ENCODE peak calls at places on chromosomes 4 and X, in nine cellular contexts. One of them, this sample, is unnamed.
A peak's percentile ranks its signal among the peaks of the same experiment; 100 is the strongest.

GRCh38 chr4:174198396-174199179 is 84.9 kb downstream of the FBXO8 start:
- DNase-seq in stromal cell of bone marrow: peak; percentile 93
- DNase-seq in CD4-positive, CD25-positive, alpha-beta regulatory T cell: no peak
- DNase-seq in germinal center: no peak
- DNase-seq in WTC11: no peak
- DNase-seq in hypothalamus: no peak
- DNase-seq in Calu3: no peak
- DNase-seq in D341Med: no peak
- DNase-seq in stimulated activated CD8-positive, alpha-beta memory T cell treated with anti-CD3 and anti-CD28 coated beads, Interleukin-7, amount 100 ng/mL, for 24 hours: no peak
- DNase-seq in this sample: no peak

GRCh38 chr4:109745830-109746229 is 16.0 kb upstream of the PLA2G12A start:
- DNase-seq in stromal cell of bone marrow: no peak
- DNase-seq in CD4-positive, CD25-positive, alpha-beta regulatory T cell: no peak
- DNase-seq in germinal center: no peak
- DNase-seq in WTC11: no peak
- DNase-seq in hypothalamus: no peak
- DNase-seq in Calu3: no peak
- DNase-seq in D341Med: no peak
- DNase-seq in stimulated activated CD8-positive, alpha-beta memory T cell treated with anti-CD3 and anti-CD28 coated beads, Interleukin-7, amount 100 ng/mL, for 24 hours: no peak
- DNase-seq in this sample: no peak

GRCh38 chr4:48939785-48940184 is 33.2 kb upstream of the OCIAD2 start:
- DNase-seq in stromal cell of bone marrow: peak; percentile 38
- DNase-seq in CD4-positive, CD25-positive, alpha-beta regulatory T cell: no peak
- DNase-seq in germinal center: no peak
- DNase-seq in WTC11: no peak
- DNase-seq in hypothalamus: no peak
- DNase-seq in Calu3: peak; percentile 24
- DNase-seq in D341Med: no peak
- DNase-seq in stimulated activated CD8-positive, alpha-beta memory T cell treated with anti-CD3 and anti-CD28 coated beads, Interleukin-7, amount 100 ng/mL, for 24 hours: no peak
- DNase-seq in this sample: no peak

GRCh38 chrX:17738002-17738713 is 865 bp downstream of the SCML1 start:
- DNase-seq in stromal cell of bone marrow: no peak
- DNase-seq in CD4-positive, CD25-positive, alpha-beta regulatory T cell: peak; percentile 69
- DNase-seq in germinal center: no peak
- DNase-seq in WTC11: peak; percentile 35
- DNase-seq in hypothalamus: no peak
- DNase-seq in Calu3: peak; percentile 56
- DNase-seq in D341Med: peak; percentile 33
- DNase-seq in stimulated activated CD8-positive, alpha-beta memory T cell treated with anti-CD3 and anti-CD28 coated beads, Interleukin-7, amount 100 ng/mL, for 24 hours: no peak
- DNase-seq in this sample: peak; percentile 78

GRCh38 chrX:44244008-44244407 is 99.5 kb downstream of the EFHC2 start:
- DNase-seq in stromal cell of bone marrow: peak; percentile 25
- DNase-seq in CD4-positive, CD25-positive, alpha-beta regulatory T cell: peak; percentile 48
- DNase-seq in germinal center: no peak
- DNase-seq in WTC11: no peak
- DNase-seq in hypothalamus: no peak
- DNase-seq in Calu3: peak; percentile 10
- DNase-seq in D341Med: peak; percentile 9
- DNase-seq in stimulated activated CD8-positive, alpha-beta memory T cell treated with anti-CD3 and anti-CD28 coated beads, Interleukin-7, amount 100 ng/mL, for 24 hours: no peak
- DNase-seq in this sample: peak; percentile 24

GRCh38 chr4:121112530-121112929 is 40.2 kb upstream of the NDNF start:
- DNase-seq in stromal cell of bone marrow: no peak
- DNase-seq in CD4-positive, CD25-positive, alpha-beta regulatory T cell: no peak
- DNase-seq in germinal center: no peak
- DNase-seq in WTC11: no peak
- DNase-seq in hypothalamus: no peak
- DNase-seq in Calu3: no peak
- DNase-seq in D341Med: no peak
- DNase-seq in stimulated activated CD8-positive, alpha-beta memory T cell treated with anti-CD3 and anti-CD28 coated beads, Interleukin-7, amount 100 ng/mL, for 24 hours: no peak
- DNase-seq in this sample: no peak

GRCh38 chrX:108090474-108091265 is 672 bp downstream of the PSMD10 start:
- DNase-seq in stromal cell of bone marrow: peak; percentile 46
- DNase-seq in CD4-positive, CD25-positive, alpha-beta regulatory T cell: no peak
- DNase-seq in germinal center: no peak
- DNase-seq in WTC11: no peak
- DNase-seq in hypothalamus: no peak
- DNase-seq in Calu3: no peak
- DNase-seq in D341Med: no peak
- DNase-seq in stimulated activated CD8-positive, alpha-beta memory T cell treated with anti-CD3 and anti-CD28 coated beads, Interleukin-7, amount 100 ng/mL, for 24 hours: no peak
- DNase-seq in this sample: no peak

GRCh38 chr4:128449251-128449650 is 161.6 kb upstream of the PGRMC2 start:
- DNase-seq in stromal cell of bone marrow: no peak
- DNase-seq in CD4-positive, CD25-positive, alpha-beta regulatory T cell: no peak
- DNase-seq in germinal center: no peak
- DNase-seq in WTC11: no peak
- DNase-seq in hypothalamus: no peak
- DNase-seq in Calu3: no peak
- DNase-seq in D341Med: no peak
- DNase-seq in stimulated activated CD8-positive, alpha-beta memory T cell treated with anti-CD3 and anti-CD28 coated beads, Interleukin-7, amount 100 ng/mL, for 24 hours: no peak
- DNase-seq in this sample: no peak

GRCh38 chrX:118355225-118355920 is 9.5 kb downstream of the WDR44 start:
- DNase-seq in stromal cell of bone marrow: no peak
- DNase-seq in CD4-positive, CD25-positive, alpha-beta regulatory T cell: no peak
- DNase-seq in germinal center: no peak
- DNase-seq in WTC11: no peak
- DNase-seq in hypothalamus: no peak
- DNase-seq in Calu3: peak; percentile 11
- DNase-seq in D341Med: no peak
- DNase-seq in stimulated activated CD8-positive, alpha-beta memory T cell treated with anti-CD3 and anti-CD28 coated beads, Interleukin-7, amount 100 ng/mL, for 24 hours: no peak
- DNase-seq in this sample: no peak

GRCh38 chr4:55568905-55569504 is 22.3 kb upstream of the CLOCK start:
- DNase-seq in stromal cell of bone marrow: no peak
- DNase-seq in CD4-positive, CD25-positive, alpha-beta regulatory T cell: no peak
- DNase-seq in germinal center: peak; percentile 15
- DNase-seq in WTC11: no peak
- DNase-seq in hypothalamus: no peak
- DNase-seq in Calu3: no peak
- DNase-seq in D341Med: no peak
- DNase-seq in stimulated activated CD8-positive, alpha-beta memory T cell treated with anti-CD3 and anti-CD28 coated beads, Interleukin-7, amount 100 ng/mL, for 24 hours: no peak
- DNase-seq in this sample: no peak

GRCh38 chr4:183256756-183257385 is 63.2 kb downstream of the CLDN22 start:
- DNase-seq in stromal cell of bone marrow: peak; percentile 20
- DNase-seq in CD4-positive, CD25-positive, alpha-beta regulatory T cell: peak; percentile 13
- DNase-seq in germinal center: peak; percentile 33
- DNase-seq in WTC11: peak; percentile 67
- DNase-seq in hypothalamus: no peak
- DNase-seq in Calu3: peak; percentile 51
- DNase-seq in D341Med: peak; percentile 81
- DNase-seq in stimulated activated CD8-positive, alpha-beta memory T cell treated with anti-CD3 and anti-CD28 coated beads, Interleukin-7, amount 100 ng/mL, for 24 hours: peak; percentile 7
- DNase-seq in this sample: peak; percentile 13

GRCh38 chr4:86918539-86919072 is 16.2 kb upstream of the AFF1 start:
- DNase-seq in stromal cell of bone marrow: peak; percentile 78
- DNase-seq in CD4-positive, CD25-positive, alpha-beta regulatory T cell: no peak
- DNase-seq in germinal center: no peak
- DNase-seq in WTC11: no peak
- DNase-seq in hypothalamus: no peak
- DNase-seq in Calu3: no peak
- DNase-seq in D341Med: no peak
- DNase-seq in stimulated activated CD8-positive, alpha-beta memory T cell treated with anti-CD3 and anti-CD28 coated beads, Interleukin-7, amount 100 ng/mL, for 24 hours: no peak
- DNase-seq in this sample: no peak

GRCh38 chr4:2042207-2042946 is 16.8 kb upstream of the NAT8L start:
- DNase-seq in stromal cell of bone marrow: no peak
- DNase-seq in CD4-positive, CD25-positive, alpha-beta regulatory T cell: peak; percentile 28
- DNase-seq in germinal center: peak; percentile 66
- DNase-seq in WTC11: no peak
- DNase-seq in hypothalamus: no peak
- DNase-seq in Calu3: peak; percentile 43
- DNase-seq in D341Med: peak; percentile 82
- DNase-seq in stimulated activated CD8-positive, alpha-beta memory T cell treated with anti-CD3 and anti-CD28 coated beads, Interleukin-7, amount 100 ng/mL, for 24 hours: no peak
- DNase-seq in this sample: peak; percentile 33

GRCh38 chr4:140168474-140168873 is 14.5 kb upstream of the MAML3 start:
- DNase-seq in stromal cell of bone marrow: no peak
- DNase-seq in CD4-positive, CD25-positive, alpha-beta regulatory T cell: no peak
- DNase-seq in germinal center: no peak
- DNase-seq in WTC11: no peak
- DNase-seq in hypothalamus: no peak
- DNase-seq in Calu3: no peak
- DNase-seq in D341Med: no peak
- DNase-seq in stimulated activated CD8-positive, alpha-beta memory T cell treated with anti-CD3 and anti-CD28 coated beads, Interleukin-7, amount 100 ng/mL, for 24 hours: no peak
- DNase-seq in this sample: no peak

GRCh38 chr4:8819421-8820177 is 52.0 kb downstream of the HMX1 start:
- DNase-seq in stromal cell of bone marrow: no peak
- DNase-seq in CD4-positive, CD25-positive, alpha-beta regulatory T cell: no peak
- DNase-seq in germinal center: no peak
- DNase-seq in WTC11: no peak
- DNase-seq in hypothalamus: no peak
- DNase-seq in Calu3: no peak
- DNase-seq in D341Med: peak; percentile 15
- DNase-seq in stimulated activated CD8-positive, alpha-beta memory T cell treated with anti-CD3 and anti-CD28 coated beads, Interleukin-7, amount 100 ng/mL, for 24 hours: no peak
- DNase-seq in this sample: no peak